ENCODE peak calls at places on chromosomes 16 and 17, in four cellular contexts. C is IMR-90, E is GM23338, M is ovary. Y is an unnamed sample.

GRCh38 chr17:12277827-12278226 is 257.1 kb downstream of the MAP2K4 start:
- DNase-seq in C (no peak), E (no peak), M (no peak), Y (no peak)

GRCh38 chr17:20784100-20784665 is 204.7 kb downstream of the CDRT15L2 start:
- DNase-seq in C (no peak), E (no peak), M (no peak), Y (peak; percentile 34)

GRCh38 chr16:88939814-88940195 is 37.2 kb downstream of the CBFA2T3 start:
- DNase-seq in C (no peak), E (peak; percentile 34), M (no peak), Y (no peak)

GRCh38 chr16:67086829-67087228 is 22.9 kb upstream of the PHAF1 start:
- DNase-seq in C (peak; percentile 69), E (no peak), M (no peak), Y (no peak)

GRCh38 chr16:71846443-71846842 is 667 bp downstream of the ATXN1L start:
- DNase-seq in C (no peak), E (peak; percentile 77), M (peak; percentile 44), Y (no peak)

GRCh38 chr16:48911700-48912099 is 301.7 kb upstream of the N4BP1 start:
- DNase-seq in C (peak; percentile 13), E (peak; percentile 56), M (no peak), Y (no peak)

GRCh38 chr17:17892009-17892408 is 55.2 kb upstream of the SREBF1 start:
- DNase-seq in C (no peak), E (no peak), M (no peak), Y (no peak)

GRCh38 chr16:70720431-70721201 is 34.8 kb upstream of the MTSS2 start:
- DNase-seq in C (no peak), E (no peak), M (no peak), Y (no peak)

GRCh38 chr17:30336369-30337171 is 2.7 kb upstream of the TMIGD1 start:
- DNase-seq in C (peak; percentile 59), E (peak; percentile 88), M (no peak), Y (no peak)

GRCh38 chr17:42913527-42913926 is 12.9 kb downstream of the G6PC1 start:
- DNase-seq in C (peak; percentile 6), E (no peak), M (no peak), Y (no peak)

GRCh38 chr16:48194828-48195566 is 39.2 kb upstream of the ABCC12 start:
- DNase-seq in C (peak; percentile 56), E (no peak), M (no peak), Y (no peak)

GRCh38 chr17:69809331-69809730 is 265.7 kb upstream of the KCNJ16 start:
- DNase-seq in C (no peak), E (no peak), M (no peak), Y (no peak)

GRCh38 chr17:61551255-61551742 is 39.7 kb downstream of the NACA2 start:
- DNase-seq in C (peak; percentile 67), E (peak; percentile 61), M (no peak), Y (no peak)

GRCh38 chr17:50316016-50316587 is 29.8 kb upstream of the XYLT2 start:
- DNase-seq in C (no peak), E (no peak), M (no peak), Y (no peak)

GRCh38 chr17:66214893-66215528 is 14.2 kb downstream of the APOH start:
- DNase-seq in C (no peak), E (no peak), M (no peak), Y (no peak)

GRCh38 chr16:66374176-66374575 is 7.7 kb downstream of the CDH5 start:
- DNase-seq in C (no peak), E (no peak), M (no peak), Y (no peak)

GRCh38 chr16:2860826-2861567 is 3.0 kb upstream of the PRSS22 start:
- DNase-seq in C (peak; percentile 28), E (peak; percentile 59), M (no peak), Y (no peak)

GRCh38 chr16:88537864-88538263 is 32.3 kb upstream of the ZC3H18 start:
- DNase-seq in C (no peak), E (no peak), M (no peak), Y (peak; percentile 40)

GRCh38 chr17:6240601-6241000 is 170.4 kb downstream of the WSCD1 start:
- DNase-seq in C (no peak), E (no peak), M (no peak), Y (no peak)

GRCh38 chr16:75203106-75203505 is 3.9 kb downstream of the CTRB2 start:
- DNase-seq in C (no peak), E (no peak), M (peak; percentile 7), Y (peak; percentile 62)

GRCh38 chr17:51850206-51850605 is 308.3 kb downstream of the CA10 start:
- DNase-seq in C (no peak), E (peak; percentile 41), M (no peak), Y (no peak)

GRCh38 chr16:67506468-67506867 is 22.2 kb upstream of the RIPOR1 start:
- DNase-seq in C (no peak), E (peak; percentile 35), M (no peak), Y (no peak)

DNA sequence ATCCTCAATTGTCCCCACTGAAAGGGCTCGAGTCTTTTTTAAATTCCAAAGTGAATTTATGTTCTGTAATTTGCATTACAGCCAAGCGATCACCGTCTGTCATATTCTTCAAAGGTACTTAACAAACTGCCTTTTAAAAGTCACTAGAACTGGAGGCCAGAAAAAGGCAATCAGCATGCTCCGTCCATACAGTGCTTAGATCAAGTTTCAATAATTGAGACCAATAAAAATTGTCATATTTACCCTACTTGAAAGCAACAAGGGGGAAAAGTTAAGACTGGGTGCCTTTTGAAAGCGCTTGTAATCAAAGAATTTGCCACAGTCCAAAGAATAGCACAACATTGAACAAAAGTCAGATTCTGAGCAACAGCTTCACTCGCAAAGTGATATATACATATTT is 9.0 kb upstream of the ZFHX3 start:
- DNase-seq in C (no peak), E (peak; percentile 3), M (no peak), Y (no peak)
- H3K4me1 ChIP-seq in C (peaks cover 28% of the 10 kb centered on the region), E (peaks cover 79% of the 10 kb centered on the region), M (peaks cover 3% of the 10 kb centered on the region), Y (peaks cover 41% of the 10 kb centered on the region)

DNA sequence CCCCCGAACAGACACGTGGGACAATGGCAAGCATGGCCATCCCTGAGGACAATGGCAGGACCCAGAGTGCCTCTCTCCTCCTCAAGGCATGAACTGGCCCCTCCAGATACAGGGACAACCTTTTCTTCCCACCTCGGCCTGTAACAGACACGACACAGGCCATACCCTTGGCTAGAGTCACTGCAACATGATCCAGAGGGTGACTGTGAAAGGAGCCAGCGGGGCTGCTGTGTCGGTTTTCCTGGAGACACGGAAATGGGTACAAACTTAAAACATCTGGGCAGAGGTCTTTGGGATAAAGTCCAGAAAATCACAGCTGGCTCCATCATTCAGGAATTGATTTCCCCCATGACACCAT is 5.4 kb downstream of the CEP295NL start:
- DNase-seq in C (no peak), E (no peak), M (no peak), Y (no peak)
- H3K4me1 ChIP-seq in C (peaks cover 26% of the 10 kb centered on the region), E (peaks cover 20% of the 10 kb centered on the region), M (peaks cover 42% of the 10 kb centered on the region), Y (peaks cover 3% of the 10 kb centered on the region)

DNA sequence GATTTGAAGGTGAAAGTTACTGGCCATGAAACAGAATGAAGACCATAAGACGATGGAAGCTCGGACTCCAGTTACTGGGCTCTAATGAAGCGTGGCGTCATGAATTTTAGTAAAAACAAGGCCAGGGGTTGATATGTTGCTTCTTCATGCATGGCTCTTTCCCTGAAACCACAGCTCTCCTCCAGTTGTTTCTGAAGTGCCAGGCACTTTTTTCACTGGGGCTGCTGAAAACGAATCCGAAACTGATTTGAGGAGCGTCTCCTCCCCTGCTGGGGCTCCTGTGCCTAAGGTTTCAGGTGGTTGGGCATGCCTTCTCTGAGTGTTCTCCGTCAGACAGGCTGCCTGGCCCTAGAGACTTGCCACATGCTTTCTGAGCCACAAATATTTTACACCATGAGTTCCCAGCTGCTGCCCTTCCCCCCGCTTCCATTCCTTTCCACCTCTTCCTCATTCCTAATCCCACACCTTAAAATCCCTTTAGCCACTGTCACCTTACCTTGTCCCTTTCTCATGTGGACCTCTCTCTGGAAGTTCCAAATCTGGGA is 3.7 kb upstream of the MYL4 start:
- DNase-seq in C (peak; percentile 68), E (peak; percentile 44), M (peak; percentile 64), Y (peak; percentile 45)
- H3K4me1 ChIP-seq in C (peaks cover 24% of the 10 kb centered on the region), E (peaks cover 8% of the 10 kb centered on the region), M (peaks cover 9% of the 10 kb centered on the region), Y (peaks cover 6% of the 10 kb centered on the region)

DNA sequence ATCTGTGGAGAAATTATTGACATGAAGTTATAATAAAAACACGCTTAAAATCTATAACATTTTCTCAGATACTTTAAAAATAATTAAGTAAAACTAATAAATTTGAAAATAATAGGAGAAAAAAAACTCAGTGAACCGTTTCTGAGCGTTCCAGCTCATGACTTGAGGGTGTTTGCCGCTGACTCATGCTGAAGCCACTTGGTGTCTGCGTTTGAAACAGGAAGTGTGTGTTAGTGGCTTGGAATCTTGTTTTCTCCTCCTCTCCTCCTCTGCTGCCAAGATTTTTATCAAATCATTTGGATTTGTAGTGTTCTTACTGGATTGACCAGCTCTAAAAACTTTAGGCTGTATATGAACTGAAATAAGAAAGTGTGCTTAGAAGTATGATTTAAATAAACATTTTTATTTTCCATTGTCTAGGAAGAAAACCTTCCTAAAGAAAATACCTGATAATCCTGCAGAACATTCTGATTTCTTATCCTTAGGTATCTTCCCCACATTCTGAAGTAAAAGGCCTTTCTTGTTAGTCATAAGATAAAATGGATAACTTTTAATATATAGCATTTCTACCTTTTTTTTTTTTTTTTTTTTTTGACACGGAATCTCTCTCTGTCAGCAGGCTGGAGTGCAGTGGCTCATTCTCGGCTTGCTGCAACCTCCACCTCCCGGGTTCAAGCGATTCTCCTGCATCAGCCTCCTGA is 30.8 kb downstream of the USP10 start:
- DNase-seq in C (peak; percentile 97), E (peak; percentile 71), M (no peak), Y (no peak)
- H3K4me1 ChIP-seq in C (peaks cover 17% of the 10 kb centered on the region), E (peaks cover 83% of the 10 kb centered on the region), M (peaks cover 5% of the 10 kb centered on the region), Y (peaks cover 22% of the 10 kb centered on the region)

GRCh38 chr17:45147581-45148182 is 593 bp upstream of the HEXIM1 start:
- DNase-seq in C (peak; percentile 97), E (peak; percentile 95), M (peak; percentile 89), Y (peak; percentile 83)
- H3K4me1 ChIP-seq in C (peaks cover 19% of the 10 kb centered on the region), E (peaks cover 35% of the 10 kb centered on the region), M (peaks cover 13% of the 10 kb centered on the region), Y (peaks cover 21% of the 10 kb centered on the region)

DNA sequence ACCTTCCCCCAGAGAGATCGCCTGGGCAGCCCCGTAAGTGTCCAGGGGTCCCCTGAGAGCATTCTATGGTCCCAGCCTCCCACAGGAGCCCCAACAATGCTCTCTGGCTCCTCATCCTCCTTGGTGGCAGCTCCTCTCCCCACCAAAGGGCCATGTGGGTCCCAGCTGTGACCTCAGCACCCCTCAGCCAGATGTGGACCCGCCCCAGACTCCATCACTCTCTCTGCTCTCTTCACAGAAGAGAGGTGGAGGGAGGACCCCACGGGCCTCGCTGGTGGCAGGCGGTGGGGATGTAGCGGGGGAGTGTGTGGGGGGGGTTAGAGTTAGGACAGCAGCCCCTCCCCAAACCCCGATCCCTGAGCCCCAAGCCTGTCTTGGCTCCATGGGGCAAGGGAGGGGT is 41.0 kb downstream of the SOCS3 start:
- DNase-seq in C (no peak), E (no peak), M (no peak), Y (no peak)
- H3K4me1 ChIP-seq in C (peaks cover 41% of the 10 kb centered on the region), E (peaks cover 38% of the 10 kb centered on the region), M (peaks cover 24% of the 10 kb centered on the region), Y (peaks cover 7% of the 10 kb centered on the region)

GRCh38 chr17:34254146-34254545 is 939 bp upstream of the CCL2 start:
- DNase-seq in C (peak; percentile 83), E (no peak), M (no peak), Y (no peak)

GRCh38 chr17:34255841-34256240 is 756 bp downstream of the CCL2 start:
- DNase-seq in C (no peak), E (no peak), M (no peak), Y (no peak)

GRCh38 chr17:34255381-34255732 is 272 bp downstream of the CCL2 start:
- DNase-seq in C (no peak), E (no peak), M (no peak), Y (no peak)

GRCh38 chr17:34252890-34253525 is 2.1 kb upstream of the CCL2 start:
- DNase-seq in C (no peak), E (no peak), M (no peak), Y (no peak)

GRCh38 chr17:34254651-34255380 is at the start of gene CCL2:
- DNase-seq in C (peak; percentile 85), E (peak; percentile 85), M (peak; percentile 58), Y (peak; percentile 45)
- H3K4me1 ChIP-seq in C (peaks cover 38% of the 10 kb centered on the region), E (peaks cover 35% of the 10 kb centered on the region), M (peaks cover 15% of the 10 kb centered on the region), Y (no peaks in the 10 kb centered on the region)

Y was measured in pancreas.